ENCODE peak calls at places on chromosomes 12 and 14, in six cellular contexts. I is foreskin keratinocyte, E is transverse colon, R is cardiac fibroblast, O is lower lobe of right lung, S is AG04450. C is an unnamed sample.

GRCh38 chr14:32377046-32377445 is 47.9 kb downstream of the AKAP6 start:
- DNase-seq in I (no peak), S (no peak), E (no peak), R (no peak), O (no peak), C (no peak)

GRCh38 chr14:85416771-85417170 is 113.2 kb upstream of the FLRT2 start:
- DNase-seq in E (no peak), R (peak), I (peak), O (no peak), S (peak), C (peak)

GRCh38 chr12:6703631-6704030 is 3.0 kb upstream of the PIANP start:
- DNase-seq in R (no peak), E (no peak), S (no peak), O (no peak), I (no peak), C (no peak)

GRCh38 chr12:29656762-29657538 is 126.8 kb downstream of the TMTC1 start:
- DNase-seq in O (no peak), R (no peak), S (no peak), E (no peak), I (no peak), C (no peak)

GRCh38 chr12:28787151-28787550 is 361.9 kb upstream of the FAR2 start:
- DNase-seq in I (no peak), R (peak), S (no peak), E (no peak), O (no peak), C (no peak)

GRCh38 chr12:116876151-116876869 is 4.9 kb downstream of the HRK start:
- DNase-seq in E (no peak), I (no peak), R (no peak), S (no peak), O (no peak), C (no peak)

GRCh38 chr14:100804138-100804537 is 21.8 kb upstream of the MEG3 start:
- DNase-seq in I (no peak), E (no peak), S (no peak), O (no peak), R (no peak), C (no peak)

GRCh38 chr14:56498112-56498511 is 81.5 kb upstream of the TMEM260 start:
- DNase-seq in S (no peak), O (no peak), I (no peak), R (no peak), E (no peak), C (no peak)

GRCh38 chr12:66050283-66050576 is 80.3 kb downstream of the LLPH start:
- DNase-seq in E (no peak), I (no peak), S (no peak), O (no peak), R (no peak), C (no peak)

GRCh38 chr14:60485600-60486251 is at the start of gene C14orf39:
- DNase-seq in E (no peak), S (peak), O (no peak), R (no peak), I (no peak), C (no peak)

GRCh38 chr12:11092128-11092527 is at the start of gene TAS2R43:
- DNase-seq in E (no peak), O (no peak), S (no peak), R (no peak), I (no peak), C (no peak)

GRCh38 chr12:1977588-1977987 is 26.7 kb downstream of the DCP1B start:
- DNase-seq in S (no peak), R (no peak), I (no peak), O (no peak), E (no peak), C (no peak)

GRCh38 chr12:107702106-107702505 is 16.5 kb downstream of the PWP1 start:
- DNase-seq in I (no peak), E (no peak), R (no peak), O (no peak), S (no peak), C (no peak)

GRCh38 chr14:22106700-22107697 is 433.4 kb upstream of the OR4E1 start:
- DNase-seq in E (no peak), I (peak), S (no peak), R (no peak), O (no peak), C (peak)

GRCh38 chr12:30646821-30647220 is 48.8 kb downstream of the IPO8 start:
- DNase-seq in I (no peak), R (no peak), S (no peak), E (no peak), O (no peak), C (no peak)

GRCh38 chr12:48937170-48937569 is 11.9 kb upstream of the FKBP11 start:
- DNase-seq in R (no peak), S (no peak), I (no peak), O (no peak), E (no peak), C (no peak)
- TF ChIP-seq CTCF in R (peak), S (peak), I (peak), O (no peak), E (no peak), C (no peak)

DNA sequence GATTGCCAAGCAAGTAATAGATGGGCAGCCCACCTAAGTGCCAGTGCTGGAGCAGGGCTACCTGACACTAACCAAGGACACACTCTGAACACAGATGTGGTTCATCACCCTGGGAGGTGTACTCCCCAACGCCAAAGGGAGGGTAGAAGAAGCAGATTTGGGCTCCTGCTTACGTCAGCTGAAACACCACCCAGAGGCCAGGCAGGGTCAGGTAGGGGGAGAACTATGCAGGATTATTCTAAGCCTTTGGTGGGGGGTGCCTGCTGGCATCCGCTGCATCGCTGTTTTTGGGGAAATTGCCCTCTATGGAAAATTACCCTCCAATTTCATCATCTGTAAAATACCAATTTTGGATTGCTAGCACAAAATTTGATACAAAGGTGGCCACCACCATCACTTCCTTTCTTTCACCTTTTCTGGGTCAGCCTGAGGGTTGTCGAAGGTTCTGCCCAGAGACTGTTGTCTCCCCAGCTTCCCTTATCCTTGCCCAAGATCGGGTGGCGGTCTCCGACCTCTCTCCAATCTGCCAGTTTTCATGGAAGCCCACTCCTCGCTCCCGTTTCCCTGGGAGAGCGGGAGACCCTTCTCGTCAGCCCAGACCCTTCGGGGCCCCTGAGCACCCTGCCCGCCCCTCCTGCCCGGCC is 535 bp downstream of the BIN2 start:
- DNase-seq in E (peak), I (no peak), S (no peak), O (no peak), R (no peak), C (no peak)
- TF ChIP-seq CTCF in E (no peak), I (no peak), S (no peak), O (no peak), R (no peak), C (no peak)

GRCh38 chr14:77544571-77544970 is 46.0 kb upstream of the ISM2 start:
- DNase-seq in S (no peak), O (no peak), E (no peak), R (no peak), I (no peak), C (no peak)

GRCh38 chr14:77549451-77549850 is 50.8 kb upstream of the ISM2 start:
- DNase-seq in E (no peak), R (no peak), S (no peak), O (no peak), I (no peak), C (no peak)

GRCh38 chr14:77543637-77544334 is 45.2 kb upstream of the ISM2 start:
- DNase-seq in E (no peak), I (no peak), S (no peak), O (no peak), R (no peak), C (no peak)

GRCh38 chr14:77543240-77543551 is 44.6 kb upstream of the ISM2 start:
- DNase-seq in S (no peak), R (no peak), E (no peak), O (no peak), I (no peak), C (no peak)

DNA sequence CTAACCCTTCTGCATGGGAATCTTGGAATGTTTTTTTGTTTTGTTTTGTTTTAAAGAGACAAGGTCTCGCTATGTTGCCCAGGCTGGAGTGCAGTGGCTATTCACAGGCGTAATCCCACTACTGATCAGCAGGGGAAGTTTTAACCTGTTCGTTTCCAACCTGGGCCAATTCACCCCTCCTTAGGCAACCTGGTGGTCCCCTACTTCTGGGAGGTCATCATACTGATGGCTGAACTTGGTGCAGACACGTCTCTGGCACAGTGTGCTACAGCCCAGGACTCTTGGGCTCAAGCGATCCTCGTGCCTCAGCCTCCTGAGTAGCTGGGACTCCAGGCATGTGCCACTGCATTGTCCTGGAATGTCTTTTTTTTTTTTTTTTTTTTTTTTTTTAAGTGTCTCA is 48.9 kb upstream of the ISM2 start:
- DNase-seq in E (no peak), R (no peak), I (no peak), O (no peak), S (no peak), C (no peak)
- TF ChIP-seq CTCF in E (no peak), R (peak), I (no peak), O (no peak), S (peak), C (no peak)

GRCh38 chr12:105278043-105278697 is 42.2 kb upstream of the APPL2 start:
- DNase-seq in R (peak), O (no peak), I (no peak), E (no peak), S (no peak), C (no peak)
- TF ChIP-seq CTCF in R (peak), O (no peak), I (peak), E (peak), S (peak), C (no peak)

GRCh38 chr12:25959069-25959961 is 833 bp downstream of the RASSF8 start:
- DNase-seq in E (peak), O (peak), I (peak), R (peak), S (peak), C (peak)
- TF ChIP-seq CTCF in E (no peak), O (no peak), I (peak), R (peak), S (peak), C (no peak)